ENCODE peak calls at places on chromosomes 3 and 15, in nine cellular contexts. One of them, this sample, is unnamed.

GRCh38 chr15:71278989-71279756 is 163.9 kb downstream of the THSD4 start:
- DNase-seq in left lung: no peak
- DNase-seq in tibial artery: peak
- DNase-seq in neural progenitor cell: no peak
- DNase-seq in A549: peak
- DNase-seq in CD8-positive, alpha-beta T cell: no peak
- DNase-seq in fibroblast of lung: peak
- DNase-seq in neural crest cell: no peak
- DNase-seq in epithelial cell of esophagus: peak
- DNase-seq in this sample: peak

GRCh38 chr3:52013802-52014598 is 18.3 kb upstream of the RPL29 start:
- DNase-seq in tibial artery: no peak
- DNase-seq in A549: no peak
- DNase-seq in left lung: no peak
- DNase-seq in CD8-positive, alpha-beta T cell: no peak
- DNase-seq in fibroblast of lung: no peak
- DNase-seq in neural crest cell: no peak
- DNase-seq in neural progenitor cell: no peak
- DNase-seq in epithelial cell of esophagus: no peak
- DNase-seq in this sample: no peak

GRCh38 chr15:48425051-48425450 is 93.8 kb downstream of the DUT start:
- DNase-seq in neural crest cell: no peak
- DNase-seq in A549: no peak
- DNase-seq in neural progenitor cell: no peak
- DNase-seq in CD8-positive, alpha-beta T cell: no peak
- DNase-seq in fibroblast of lung: no peak
- DNase-seq in tibial artery: no peak
- DNase-seq in epithelial cell of esophagus: peak
- DNase-seq in left lung: no peak
- DNase-seq in this sample: no peak

GRCh38 chr3:105933871-105934270 is 65.1 kb upstream of the CBLB start:
- DNase-seq in CD8-positive, alpha-beta T cell: no peak
- DNase-seq in neural progenitor cell: no peak
- DNase-seq in tibial artery: no peak
- DNase-seq in neural crest cell: no peak
- DNase-seq in A549: no peak
- DNase-seq in left lung: no peak
- DNase-seq in epithelial cell of esophagus: no peak
- DNase-seq in fibroblast of lung: peak
- DNase-seq in this sample: no peak

GRCh38 chr15:29854413-29854812 is 32.1 kb upstream of the TJP1 start:
- DNase-seq in A549: peak
- DNase-seq in neural crest cell: no peak
- DNase-seq in tibial artery: peak
- DNase-seq in CD8-positive, alpha-beta T cell: no peak
- DNase-seq in neural progenitor cell: no peak
- DNase-seq in epithelial cell of esophagus: peak
- DNase-seq in left lung: no peak
- DNase-seq in fibroblast of lung: no peak
- DNase-seq in this sample: no peak

GRCh38 chr15:35925634-35926380 is 379.8 kb upstream of the DPH6 start:
- DNase-seq in left lung: no peak
- DNase-seq in CD8-positive, alpha-beta T cell: no peak
- DNase-seq in fibroblast of lung: peak
- DNase-seq in neural crest cell: no peak
- DNase-seq in tibial artery: no peak
- DNase-seq in A549: no peak
- DNase-seq in epithelial cell of esophagus: peak
- DNase-seq in neural progenitor cell: no peak
- DNase-seq in this sample: no peak

GRCh38 chr3:185797993-185798830 is 26.6 kb downstream of the IGF2BP2 start:
- DNase-seq in CD8-positive, alpha-beta T cell: no peak
- DNase-seq in epithelial cell of esophagus: peak
- DNase-seq in A549: no peak
- DNase-seq in neural progenitor cell: no peak
- DNase-seq in fibroblast of lung: no peak
- DNase-seq in left lung: no peak
- DNase-seq in tibial artery: no peak
- DNase-seq in neural crest cell: no peak
- DNase-seq in this sample: no peak

GRCh38 chr3:16824085-16824696 is 60.6 kb upstream of the PLCL2 start:
- DNase-seq in neural crest cell: no peak
- DNase-seq in epithelial cell of esophagus: no peak
- DNase-seq in A549: no peak
- DNase-seq in tibial artery: no peak
- DNase-seq in CD8-positive, alpha-beta T cell: no peak
- DNase-seq in neural progenitor cell: no peak
- DNase-seq in fibroblast of lung: no peak
- DNase-seq in left lung: no peak
- DNase-seq in this sample: no peak

GRCh38 chr3:32626650-32627049 is 56.0 kb upstream of the DYNC1LI1 start:
- DNase-seq in CD8-positive, alpha-beta T cell: no peak
- DNase-seq in epithelial cell of esophagus: no peak
- DNase-seq in tibial artery: no peak
- DNase-seq in fibroblast of lung: no peak
- DNase-seq in neural crest cell: no peak
- DNase-seq in left lung: no peak
- DNase-seq in A549: no peak
- DNase-seq in neural progenitor cell: no peak
- DNase-seq in this sample: no peak

GRCh38 chr15:77020348-77021087 is 25.6 kb downstream of the PSTPIP1 start:
- DNase-seq in A549: no peak
- DNase-seq in epithelial cell of esophagus: no peak
- DNase-seq in fibroblast of lung: no peak
- DNase-seq in left lung: peak
- DNase-seq in tibial artery: peak
- DNase-seq in neural progenitor cell: no peak
- DNase-seq in neural crest cell: no peak
- DNase-seq in CD8-positive, alpha-beta T cell: no peak
- DNase-seq in this sample: no peak

GRCh38 chr15:94258246-94258645 is 26.9 kb downstream of the MCTP2 start:
- DNase-seq in neural progenitor cell: no peak
- DNase-seq in tibial artery: no peak
- DNase-seq in fibroblast of lung: no peak
- DNase-seq in epithelial cell of esophagus: no peak
- DNase-seq in left lung: no peak
- DNase-seq in CD8-positive, alpha-beta T cell: no peak
- DNase-seq in neural crest cell: no peak
- DNase-seq in A549: no peak
- DNase-seq in this sample: no peak

GRCh38 chr3:19256313-19256712 is 108.0 kb downstream of the KCNH8 start:
- DNase-seq in CD8-positive, alpha-beta T cell: no peak
- DNase-seq in left lung: no peak
- DNase-seq in tibial artery: no peak
- DNase-seq in fibroblast of lung: no peak
- DNase-seq in neural crest cell: no peak
- DNase-seq in epithelial cell of esophagus: no peak
- DNase-seq in neural progenitor cell: peak
- DNase-seq in A549: no peak
- DNase-seq in this sample: no peak
- TF ChIP-seq CTCF in CD8-positive, alpha-beta T cell: no peak
- TF ChIP-seq CTCF in left lung: no peak
- TF ChIP-seq CTCF in tibial artery: no peak
- TF ChIP-seq CTCF in fibroblast of lung: no peak
- TF ChIP-seq CTCF in neural crest cell: no peak
- TF ChIP-seq CTCF in epithelial cell of esophagus: no peak
- TF ChIP-seq CTCF in neural progenitor cell: peak
- TF ChIP-seq CTCF in A549: no peak
- TF ChIP-seq CTCF in this sample: no peak

GRCh38 chr3:125683067-125683844 is 88.0 kb upstream of the OSBPL11 start:
- DNase-seq in neural crest cell: no peak
- DNase-seq in A549: no peak
- DNase-seq in left lung: no peak
- DNase-seq in epithelial cell of esophagus: no peak
- DNase-seq in CD8-positive, alpha-beta T cell: no peak
- DNase-seq in neural progenitor cell: no peak
- DNase-seq in tibial artery: peak
- DNase-seq in fibroblast of lung: no peak
- DNase-seq in this sample: no peak

GRCh38 chr3:125679258-125679657 is 84.0 kb upstream of the OSBPL11 start:
- DNase-seq in epithelial cell of esophagus: no peak
- DNase-seq in neural progenitor cell: no peak
- DNase-seq in tibial artery: no peak
- DNase-seq in fibroblast of lung: no peak
- DNase-seq in CD8-positive, alpha-beta T cell: no peak
- DNase-seq in left lung: no peak
- DNase-seq in A549: no peak
- DNase-seq in neural crest cell: no peak
- DNase-seq in this sample: no peak

GRCh38 chr3:125681146-125681545 is 85.8 kb upstream of the OSBPL11 start:
- DNase-seq in neural progenitor cell: no peak
- DNase-seq in fibroblast of lung: no peak
- DNase-seq in CD8-positive, alpha-beta T cell: no peak
- DNase-seq in neural crest cell: no peak
- DNase-seq in A549: no peak
- DNase-seq in tibial artery: no peak
- DNase-seq in epithelial cell of esophagus: no peak
- DNase-seq in left lung: no peak
- DNase-seq in this sample: no peak

GRCh38 chr3:125684199-125684598 is 88.9 kb upstream of the OSBPL11 start:
- DNase-seq in neural crest cell: peak
- DNase-seq in fibroblast of lung: peak
- DNase-seq in CD8-positive, alpha-beta T cell: no peak
- DNase-seq in epithelial cell of esophagus: no peak
- DNase-seq in left lung: no peak
- DNase-seq in A549: peak
- DNase-seq in tibial artery: no peak
- DNase-seq in neural progenitor cell: peak
- DNase-seq in this sample: no peak
- TF ChIP-seq CTCF in neural crest cell: peak
- TF ChIP-seq CTCF in fibroblast of lung: peak
- TF ChIP-seq CTCF in CD8-positive, alpha-beta T cell: no peak
- TF ChIP-seq CTCF in epithelial cell of esophagus: peak
- TF ChIP-seq CTCF in left lung: no peak
- TF ChIP-seq CTCF in A549: no peak
- TF ChIP-seq CTCF in tibial artery: no peak
- TF ChIP-seq CTCF in neural progenitor cell: peak
- TF ChIP-seq CTCF in this sample: no peak

GRCh38 chr3:35966629-35967464 is 327.5 kb downstream of the ARPP21 start:
- DNase-seq in CD8-positive, alpha-beta T cell: no peak
- DNase-seq in A549: no peak
- DNase-seq in fibroblast of lung: no peak
- DNase-seq in neural crest cell: no peak
- DNase-seq in tibial artery: no peak
- DNase-seq in left lung: no peak
- DNase-seq in neural progenitor cell: no peak
- DNase-seq in epithelial cell of esophagus: no peak
- DNase-seq in this sample: no peak
- TF ChIP-seq CTCF in CD8-positive, alpha-beta T cell: no peak
- TF ChIP-seq CTCF in A549: no peak
- TF ChIP-seq CTCF in fibroblast of lung: peak
- TF ChIP-seq CTCF in neural crest cell: no peak
- TF ChIP-seq CTCF in tibial artery: no peak
- TF ChIP-seq CTCF in left lung: no peak
- TF ChIP-seq CTCF in neural progenitor cell: peak
- TF ChIP-seq CTCF in epithelial cell of esophagus: peak
- TF ChIP-seq CTCF in this sample: no peak

DNA sequence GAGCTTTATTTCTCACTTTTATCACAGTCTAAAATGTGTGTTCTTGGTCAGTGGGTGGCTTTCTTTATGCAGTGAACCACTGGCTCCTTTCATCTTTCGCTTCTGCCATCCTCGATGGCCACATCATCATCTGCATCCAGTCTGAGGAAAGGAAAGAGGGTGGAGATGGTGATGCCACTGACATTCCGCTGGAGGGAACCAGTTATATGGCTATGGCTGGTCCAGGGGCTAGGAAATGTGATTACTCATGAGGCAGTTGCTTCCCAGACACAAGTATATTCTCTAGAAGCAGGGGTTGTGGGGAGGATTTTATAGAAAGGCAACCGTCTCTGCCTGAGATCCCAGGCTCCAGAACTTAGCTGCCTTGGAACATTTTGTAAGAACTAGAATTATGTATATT is 246.7 kb upstream of the AZI2 start:
- DNase-seq in neural progenitor cell: no peak
- DNase-seq in fibroblast of lung: no peak
- DNase-seq in tibial artery: no peak
- DNase-seq in left lung: no peak
- DNase-seq in CD8-positive, alpha-beta T cell: no peak
- DNase-seq in neural crest cell: no peak
- DNase-seq in A549: no peak
- DNase-seq in epithelial cell of esophagus: no peak
- DNase-seq in this sample: no peak
- TF ChIP-seq CTCF in neural progenitor cell: no peak
- TF ChIP-seq CTCF in fibroblast of lung: no peak
- TF ChIP-seq CTCF in tibial artery: no peak
- TF ChIP-seq CTCF in left lung: no peak
- TF ChIP-seq CTCF in CD8-positive, alpha-beta T cell: no peak
- TF ChIP-seq CTCF in neural crest cell: no peak
- TF ChIP-seq CTCF in A549: no peak
- TF ChIP-seq CTCF in epithelial cell of esophagus: no peak
- TF ChIP-seq CTCF in this sample: no peak

DNA sequence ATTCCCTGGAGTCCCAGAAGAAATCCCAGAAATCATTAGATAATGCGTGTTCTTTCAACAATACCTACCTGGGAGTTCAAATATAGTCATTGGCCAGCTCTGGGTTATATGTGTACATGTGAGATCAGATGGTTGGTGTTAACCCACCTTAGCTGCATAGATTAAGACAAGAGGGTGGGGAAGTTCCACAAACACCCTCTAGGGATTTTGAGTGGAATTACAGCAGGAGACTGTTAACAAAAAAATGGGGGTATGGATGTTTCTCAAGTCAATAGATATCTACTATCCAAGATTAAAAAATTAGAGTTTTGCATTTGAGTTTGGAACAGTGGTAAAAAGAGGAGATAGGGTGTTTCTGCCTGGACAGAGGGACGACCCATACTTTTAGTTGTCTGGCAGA is 282.5 kb upstream of the CNTN3 start:
- DNase-seq in neural progenitor cell: peak
- DNase-seq in neural crest cell: no peak
- DNase-seq in epithelial cell of esophagus: no peak
- DNase-seq in A549: peak
- DNase-seq in left lung: no peak
- DNase-seq in fibroblast of lung: no peak
- DNase-seq in CD8-positive, alpha-beta T cell: no peak
- DNase-seq in tibial artery: no peak
- DNase-seq in this sample: no peak
- TF ChIP-seq CTCF in neural progenitor cell: peak
- TF ChIP-seq CTCF in neural crest cell: peak
- TF ChIP-seq CTCF in epithelial cell of esophagus: peak
- TF ChIP-seq CTCF in A549: no peak
- TF ChIP-seq CTCF in left lung: no peak
- TF ChIP-seq CTCF in fibroblast of lung: peak
- TF ChIP-seq CTCF in CD8-positive, alpha-beta T cell: no peak
- TF ChIP-seq CTCF in tibial artery: no peak
- TF ChIP-seq CTCF in this sample: no peak

This sample was measured in omental fat pad.